ENCODE peak calls at places on chromosomes 2 and 18, in eight cellular contexts. Z, L, W, S, B, I, Y and J are unnamed samples.

GRCh38 chr2:134420920-134421319 is 167.0 kb downstream of the MGAT5 start:
- DNase-seq in S (no peak), I (no peak), Y (no peak), Z (no peak), B (no peak), L (no peak), W (no peak), J (no peak)

GRCh38 chr18:71168576-71169145 is 879.8 kb downstream of the SOCS6 start:
- DNase-seq in Y (no peak), Z (no peak), I (no peak), S (no peak), W (no peak), B (no peak), L (no peak), J (no peak)

GRCh38 chr18:12543697-12544096 is 114.2 kb downstream of the SPIRE1 start:
- DNase-seq in Y (no peak), B (no peak), L (no peak), W (no peak), Z (no peak), I (no peak), S (no peak), J (no peak)

GRCh38 chr2:74576830-74577229 is 22.3 kb downstream of the DOK1 start:
- DNase-seq in W (no peak), S (no peak), L (no peak), B (no peak), I (no peak), Z (no peak), Y (no peak), J (no peak)

GRCh38 chr18:13380671-13381070 is 162.1 kb downstream of the LDLRAD4 start:
- DNase-seq in S (no peak), I (no peak), Y (no peak), W (no peak), Z (no peak), L (no peak), B (no peak), J (no peak)

GRCh38 chr2:241945311-241945710 is 75.8 kb downstream of the RTP5 start:
- DNase-seq in W (no peak), Z (no peak), B (no peak), S (no peak), Y (no peak), I (no peak), L (no peak), J (no peak)

GRCh38 chr18:28153485-28154065 is 23.4 kb downstream of the CDH2 start:
- DNase-seq in Z (no peak), L (no peak), I (no peak), B (no peak), W (no peak), Y (no peak), S (no peak), J (no peak)

GRCh38 chr2:183035954-183036669 is 2.1 kb downstream of the NCKAP1 start:
- DNase-seq in I (no peak), W (no peak), S (no peak), B (no peak), Z (no peak), L (peak), Y (no peak), J (no peak)

GRCh38 chr18:58438161-58438983 is 190.5 kb downstream of the ALPK2 start:
- DNase-seq in Y (no peak), Z (no peak), B (no peak), W (no peak), S (no peak), I (no peak), L (no peak), J (no peak)

GRCh38 chr2:235848055-235848454 is 320.1 kb downstream of the GBX2 start:
- DNase-seq in L (no peak), Y (no peak), W (no peak), B (no peak), Z (no peak), I (no peak), S (no peak), J (no peak)

GRCh38 chr18:37634516-37634915 is 68.9 kb upstream of the CELF4 start:
- DNase-seq in W (no peak), Z (no peak), L (no peak), S (no peak), B (no peak), I (no peak), Y (no peak), J (no peak)

GRCh38 chr2:239577913-239578312 is 177.1 kb upstream of the HDAC4 start:
- DNase-seq in Z (no peak), Y (no peak), L (no peak), B (peak), W (no peak), I (no peak), S (no peak), J (no peak)

GRCh38 chr2:39379643-39380524 is 57.2 kb downstream of the MAP4K3 start:
- DNase-seq in L (peak), S (peak), Y (no peak), W (no peak), Z (peak), I (no peak), B (no peak), J (no peak)

GRCh38 chr2:60515751-60516226 is 37.7 kb downstream of the BCL11A start:
- DNase-seq in Y (no peak), W (no peak), B (peak), S (no peak), Z (no peak), I (peak), L (no peak), J (no peak)

GRCh38 chr2:232979871-232980461 is 33.1 kb downstream of the NGEF start:
- DNase-seq in S (no peak), W (no peak), I (no peak), Y (no peak), L (no peak), Z (no peak), B (no peak), J (peak)

GRCh38 chr2:45650851-45651414 is 542 bp upstream of the PRKCE start:
- DNase-seq in I (peak), S (peak), B (peak), Z (peak), Y (peak), L (peak), W (peak), J (no peak)

GRCh38 chr18:41820784-41821183 is 134.2 kb upstream of the PIK3C3 start:
- DNase-seq in I (no peak), L (no peak), B (no peak), Z (no peak), S (no peak), W (no peak), Y (no peak), J (no peak)

GRCh38 chr18:51039138-51040112 is 9.4 kb downstream of the SMAD4 start:
- DNase-seq in Z (no peak), L (no peak), B (no peak), I (peak), W (no peak), Y (no peak), S (peak), J (no peak)

GRCh38 chr18:44245026-44245425 is 435.7 kb upstream of the SETBP1 start:
- DNase-seq in S (no peak), L (no peak), B (no peak), Z (no peak), I (no peak), W (no peak), Y (no peak), J (no peak)

GRCh38 chr2:196925445-196925767 is 1.1 kb downstream of the PGAP1 start:
- DNase-seq in Z (peak), L (no peak), S (no peak), B (no peak), I (no peak), W (no peak), Y (no peak), J (no peak)

GRCh38 chr18:57630759-57631660 is 9.4 kb upstream of the NARS1 start:
- DNase-seq in Z (no peak), B (no peak), Y (no peak), W (no peak), I (no peak), L (no peak), S (no peak), J (no peak)

GRCh38 chr18:59150236-59150635 is 10.6 kb downstream of the SEC11C start:
- DNase-seq in W (no peak), Z (no peak), S (peak), Y (no peak), L (no peak), B (no peak), I (peak), J (no peak)

GRCh38 chr2:128715360-128715759 is 396.7 kb upstream of the HS6ST1 start:
- DNase-seq in W (no peak), B (no peak), Z (no peak), L (no peak), Y (no peak), S (no peak), I (no peak), J (no peak)

GRCh38 chr2:47272905-47273758 is 118.0 kb upstream of the STPG4 start:
- DNase-seq in I (no peak), L (no peak), Y (no peak), W (no peak), Z (no peak), S (no peak), B (no peak), J (no peak)

GRCh38 chr2:236676131-236676873 is 106.7 kb downstream of the ACKR3 start:
- DNase-seq in W (no peak), Z (no peak), B (no peak), I (no peak), L (no peak), Y (no peak), S (no peak), J (no peak)

GRCh38 chr18:76621782-76622495 is 126.9 kb upstream of the ZNF516 start:
- DNase-seq in I (no peak), L (no peak), W (no peak), S (no peak), Z (peak), Y (no peak), B (no peak), J (no peak)

GRCh38 chr2:150612957-150613710 is 125.7 kb upstream of the RND3 start:
- DNase-seq in Y (no peak), S (no peak), W (no peak), Z (no peak), B (no peak), I (no peak), L (no peak), J (no peak)

GRCh38 chr2:184197413-184197812 is 400.9 kb upstream of the ZNF804A start:
- DNase-seq in L (no peak), Y (no peak), Z (no peak), I (no peak), W (no peak), B (no peak), S (no peak), J (no peak)

GRCh38 chr2:98759827-98760625 is 29.1 kb upstream of the MGAT4A start:
- DNase-seq in W (no peak), I (no peak), S (no peak), Y (no peak), L (no peak), Z (no peak), B (no peak), J (no peak)

GRCh38 chr2:238302076-238302475 is 13.7 kb upstream of the PER2 start:
- DNase-seq in B (no peak), W (no peak), Y (no peak), L (no peak), S (no peak), Z (no peak), I (no peak), J (no peak)

GRCh38 chr2:207217442-207217841 is 51.7 kb upstream of the KLF7 start:
- DNase-seq in Z (no peak), Y (no peak), B (no peak), L (no peak), S (no peak), W (no peak), I (no peak), J (no peak)

GRCh38 chr2:232861353-232861752 is 8.7 kb upstream of the SNORC start:
- DNase-seq in L (no peak), Y (no peak), I (no peak), B (no peak), Z (no peak), W (no peak), S (no peak), J (no peak)

GRCh38 chr2:9778012-9778411 is 65.3 kb upstream of the TAF1B start:
- DNase-seq in Z (no peak), L (no peak), W (no peak), Y (no peak), B (peak), S (peak), I (peak), J (peak)

GRCh38 chr2:144546933-144547332 is 27.0 kb upstream of the ZEB2 start:
- DNase-seq in S (no peak), B (no peak), Z (no peak), W (no peak), I (no peak), Y (no peak), L (no peak), J (no peak)

GRCh38 chr2:9703701-9704221 is 73.0 kb upstream of the YWHAQ start:
- DNase-seq in L (no peak), Z (no peak), B (peak), W (no peak), S (no peak), Y (no peak), I (no peak), J (no peak)

GRCh38 chr2:180184506-180184905 is 177.4 kb upstream of the CWC22 start:
- DNase-seq in Z (no peak), I (no peak), L (no peak), S (no peak), W (no peak), B (no peak), Y (no peak), J (no peak)